ENCODE peak calls at places on chromosomes 13 and 19, in seven cellular contexts. M is A549, F is GM12878, B is HCT116, V is SK-N-SH, H is K562, L is HL-60. Y is an unnamed sample.

GRCh38 chr19:18349524-18350128 is 9.2 kb downstream of the PGPEP1 start:
- DNase-seq in M (peak; percentile 61), F (no peak), B (no peak), V (peak; percentile 84), H (peak; percentile 59), L (peak; percentile 45), Y (peak; percentile 79)

GRCh38 chr13:44969858-44970484 is 19.3 kb downstream of the NUFIP1 start:
- DNase-seq in M (peak; percentile 35), F (no peak), B (peak; percentile 26), V (peak; percentile 53), H (no peak), L (peak; percentile 11), Y (peak; percentile 87)

GRCh38 chr19:1105217-1105872 is 1.6 kb downstream of the GPX4 start:
- DNase-seq in M (no peak), F (no peak), B (no peak), V (no peak), H (no peak), L (no peak), Y (no peak)

GRCh38 chr13:106523566-106523965 is 11.9 kb downstream of the EFNB2 start:
- DNase-seq in M (no peak), F (no peak), B (no peak), V (peak; percentile 37), H (no peak), L (no peak), Y (no peak)

GRCh38 chr19:45790942-45791341 is 1.7 kb downstream of the DMWD start:
- DNase-seq in M (no peak), F (no peak), B (no peak), V (no peak), H (no peak), L (peak; percentile 90), Y (no peak)

GRCh38 chr13:48843630-48844380 is 131.9 kb upstream of the FNDC3A start:
- DNase-seq in M (no peak), F (no peak), B (no peak), V (no peak), H (no peak), L (no peak), Y (no peak)

GRCh38 chr19:801030-801860 is 4.0 kb downstream of the PTBP1 start:
- DNase-seq in M (no peak), F (no peak), B (no peak), V (peak; percentile 80), H (peak; percentile 17), L (no peak), Y (peak; percentile 15)

GRCh38 chr13:59915252-59915651 is 248.5 kb downstream of the DIAPH3 start:
- DNase-seq in M (no peak), F (no peak), B (no peak), V (no peak), H (no peak), L (no peak), Y (no peak)

GRCh38 chr19:14333101-14333871 is 48.0 kb upstream of the ADGRE5 start:
- DNase-seq in M (peak; percentile 61), F (no peak), B (no peak), V (peak; percentile 45), H (peak; percentile 31), L (no peak), Y (peak; percentile 70)

GRCh38 chr19:3304871-3305423 is 61.4 kb upstream of the NFIC start:
- DNase-seq in M (peak; percentile 72), F (peak; percentile 27), B (peak; percentile 56), V (peak; percentile 75), H (peak; percentile 54), L (peak; percentile 71), Y (peak; percentile 87)

GRCh38 chr19:45424191-45425058 is 708 bp upstream of the ERCC1 start:
- DNase-seq in M (peak; percentile 95), F (no peak), B (peak; percentile 91), V (peak; percentile 67), H (peak; percentile 69), L (peak; percentile 67), Y (peak; percentile 82)

GRCh38 chr13:66567899-66568612 is 662.1 kb downstream of the PCDH9 start:
- DNase-seq in M (no peak), F (no peak), B (no peak), V (no peak), H (no peak), L (no peak), Y (no peak)

GRCh38 chr13:90395348-90395747 is 952.1 kb upstream of the MIR17HG start:
- DNase-seq in M (no peak), F (no peak), B (no peak), V (no peak), H (no peak), L (no peak), Y (no peak)

GRCh38 chr19:5789886-5790572 is 934 bp downstream of the DUS3L start:
- DNase-seq in M (no peak), F (no peak), B (no peak), V (no peak), H (no peak), L (no peak), Y (no peak)

GRCh38 chr13:44048326-44048725 is 168.6 kb downstream of the LACC1 start:
- DNase-seq in M (no peak), F (no peak), B (no peak), V (no peak), H (no peak), L (no peak), Y (no peak)

GRCh38 chr13:74644239-74644638 is 510.0 kb upstream of the KLF12 start:
- DNase-seq in M (no peak), F (no peak), B (no peak), V (no peak), H (no peak), L (no peak), Y (no peak)

GRCh38 chr19:42563352-42564210 is 31.1 kb downstream of the CEACAM8 start:
- DNase-seq in M (peak; percentile 76), F (no peak), B (peak; percentile 43), V (peak; percentile 63), H (peak; percentile 65), L (peak; percentile 61), Y (peak; percentile 87)
- TF ChIP-seq REST in M (no peak), F (no peak), B (no peak), V (no peak), H (no peak), L (no peak), Y (no peak)

DNA sequence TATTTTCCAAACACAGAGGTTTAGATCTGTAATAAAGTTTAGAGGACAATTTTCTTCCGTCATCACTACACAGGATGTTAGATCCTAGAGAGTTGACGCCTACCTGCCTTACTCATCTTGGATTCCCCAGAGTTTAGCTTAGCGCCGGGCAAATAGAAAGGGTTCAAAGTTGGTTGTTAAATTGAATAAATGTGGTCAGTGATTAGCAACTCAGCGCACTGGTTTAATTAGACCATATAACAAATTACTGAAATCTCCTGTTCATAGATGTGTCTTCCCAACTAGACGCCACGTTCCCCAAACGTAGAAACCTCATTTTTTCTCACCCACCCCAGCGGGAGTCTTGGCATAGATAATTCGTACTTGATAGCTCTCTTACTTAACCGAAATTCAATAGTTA is 761 bp upstream of the UFM1 start:
- DNase-seq in M (no peak), F (no peak), B (no peak), V (no peak), H (no peak), L (no peak), Y (no peak)
- TF ChIP-seq REST in M (no peak), F (no peak), B (no peak), V (no peak), H (no peak), L (no peak), Y (no peak)

DNA sequence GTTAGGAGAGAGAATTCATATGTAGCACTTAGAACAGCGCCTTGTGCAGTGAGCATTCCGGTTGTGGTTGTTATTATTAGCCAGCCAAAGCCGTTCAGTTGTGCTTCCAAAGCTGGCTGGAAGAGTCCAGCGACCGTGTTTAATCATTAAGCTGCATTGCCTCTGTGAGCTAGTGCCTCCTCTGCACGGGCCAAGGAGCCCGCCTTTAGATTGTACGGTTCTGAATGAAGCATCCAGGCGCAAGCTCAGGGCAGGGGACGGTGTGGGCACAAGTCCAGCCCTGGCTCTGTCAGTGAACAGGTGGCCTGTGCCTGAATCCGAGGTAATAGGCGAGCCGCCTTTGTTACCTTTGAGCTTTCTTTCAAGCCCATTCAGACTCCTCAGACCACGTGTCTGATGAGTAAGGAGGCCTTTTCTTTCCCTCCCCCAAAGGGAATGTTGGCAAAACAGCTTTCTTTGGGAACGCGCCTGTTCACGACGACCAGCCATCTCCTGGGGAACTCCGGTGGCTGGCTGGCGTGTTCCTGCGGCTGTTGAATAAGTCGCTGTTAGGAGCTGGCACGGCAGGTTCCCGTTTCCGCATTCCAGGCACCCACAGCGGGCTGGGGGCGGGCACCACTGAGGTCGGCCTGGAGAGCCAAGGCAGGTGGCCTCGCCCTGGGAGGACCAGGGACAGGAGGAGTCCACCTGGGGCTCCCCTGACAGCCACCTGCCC is 25.1 kb downstream of the SIPA1L3 start:
- DNase-seq in M (peak; percentile 96), F (no peak), B (peak; percentile 65), V (no peak), H (no peak), L (peak; percentile 85), Y (peak; percentile 90)
- TF ChIP-seq REST in M (no peak), F (no peak), B (no peak), V (no peak), H (no peak), L (no peak), Y (no peak)

GRCh38 chr19:34265221-34265650 is 10.9 kb downstream of the GARRE1 start:
- DNase-seq in M (no peak), F (no peak), B (no peak), V (no peak), H (no peak), L (no peak), Y (peak; percentile 66)
- TF ChIP-seq REST in M (no peak), F (no peak), B (no peak), V (no peak), H (no peak), L (no peak), Y (no peak)

DNA sequence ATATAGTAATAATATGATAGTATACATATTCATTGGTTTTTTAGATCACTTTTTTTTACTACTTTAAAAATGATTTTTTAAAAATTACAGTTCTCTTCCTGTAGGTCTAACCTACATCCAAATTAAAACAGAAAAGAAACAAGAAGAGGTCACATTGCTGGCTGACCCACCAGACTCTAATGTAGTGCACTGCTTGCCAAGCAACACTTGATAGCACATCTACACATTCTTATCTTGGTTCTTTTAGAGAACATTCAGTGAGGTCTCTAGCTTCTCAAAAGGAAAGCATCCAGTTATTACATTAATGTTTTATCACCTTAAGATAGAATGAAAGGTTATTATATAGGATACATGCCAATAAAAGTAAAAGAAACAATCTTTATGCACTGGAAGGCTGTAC is 35.6 kb downstream of the NDFIP2 start:
- DNase-seq in M (no peak), F (no peak), B (no peak), V (no peak), H (no peak), L (no peak), Y (no peak)
- TF ChIP-seq REST in M (no peak), F (no peak), B (no peak), V (no peak), H (no peak), L (no peak), Y (no peak)

GRCh38 chr19:4456843-4457653 is 546 bp downstream of the UBXN6 start:
- DNase-seq in M (no peak), F (no peak), B (no peak), V (peak; percentile 98), H (peak; percentile 90), L (no peak), Y (peak; percentile 85)
- TF ChIP-seq REST in M (no peak), F (no peak), B (no peak), V (no peak), H (no peak), L (no peak), Y (no peak)

Y was measured in GM23338.